ENCODE peak calls at places on chromosomes 2 and 18, in four cellular contexts. One of them, this sample, is unnamed.

GRCh38 chr2:183283176-183283575 is 158.9 kb downstream of the NUP35 start:
- DNase-seq in HCT116: no peak
- DNase-seq in foreskin keratinocyte: no peak
- DNase-seq in OCI-LY7: no peak
- DNase-seq in this sample: no peak

GRCh38 chr2:69797836-69798465 is 31.5 kb upstream of the GMCL1 start:
- DNase-seq in OCI-LY7: no peak
- DNase-seq in foreskin keratinocyte: peak; percentile 37
- DNase-seq in HCT116: no peak
- DNase-seq in this sample: peak; percentile 65

GRCh38 chr18:61989138-61989537 is 96.3 kb upstream of the RNF152 start:
- DNase-seq in OCI-LY7: no peak
- DNase-seq in foreskin keratinocyte: no peak
- DNase-seq in HCT116: no peak
- DNase-seq in this sample: no peak

GRCh38 chr18:8188196-8188595 is 421.0 kb upstream of the RAB12 start:
- DNase-seq in HCT116: no peak
- DNase-seq in OCI-LY7: no peak
- DNase-seq in foreskin keratinocyte: no peak
- DNase-seq in this sample: no peak

GRCh38 chr2:12501469-12502147 is 215.1 kb upstream of the TRIB2 start:
- DNase-seq in HCT116: no peak
- DNase-seq in foreskin keratinocyte: no peak
- DNase-seq in OCI-LY7: no peak
- DNase-seq in this sample: no peak

GRCh38 chr2:33491685-33492084 is 15.2 kb downstream of the RASGRP3 start:
- DNase-seq in foreskin keratinocyte: no peak
- DNase-seq in OCI-LY7: peak; percentile 24
- DNase-seq in HCT116: no peak
- DNase-seq in this sample: no peak

GRCh38 chr2:143684731-143685364 is 555.6 kb downstream of the ARHGAP15 start:
- DNase-seq in foreskin keratinocyte: no peak
- DNase-seq in HCT116: no peak
- DNase-seq in OCI-LY7: no peak
- DNase-seq in this sample: no peak

GRCh38 chr2:171432969-171433762 is 624 bp downstream of the METTL8 start:
- DNase-seq in OCI-LY7: peak; percentile 88
- DNase-seq in HCT116: peak; percentile 63
- DNase-seq in foreskin keratinocyte: peak; percentile 82
- DNase-seq in this sample: no peak

GRCh38 chr2:44441200-44441599 is 79.5 kb downstream of the CAMKMT start:
- DNase-seq in HCT116: no peak
- DNase-seq in foreskin keratinocyte: no peak
- DNase-seq in OCI-LY7: no peak
- DNase-seq in this sample: no peak

GRCh38 chr2:84362541-84362940 is 96.5 kb downstream of the SUCLG1 start:
- DNase-seq in OCI-LY7: no peak
- DNase-seq in HCT116: no peak
- DNase-seq in foreskin keratinocyte: no peak
- DNase-seq in this sample: no peak

GRCh38 chr2:33129261-33129660 is 182.5 kb downstream of the LTBP1 start:
- DNase-seq in foreskin keratinocyte: no peak
- DNase-seq in OCI-LY7: no peak
- DNase-seq in HCT116: no peak
- DNase-seq in this sample: no peak

GRCh38 chr18:35504996-35505395 is 7.2 kb upstream of the INO80C start:
- DNase-seq in OCI-LY7: no peak
- DNase-seq in foreskin keratinocyte: no peak
- DNase-seq in HCT116: no peak
- DNase-seq in this sample: no peak

GRCh38 chr2:239716009-239716408 is 309.1 kb downstream of the NDUFA10 start:
- DNase-seq in foreskin keratinocyte: no peak
- DNase-seq in OCI-LY7: no peak
- DNase-seq in HCT116: no peak
- DNase-seq in this sample: no peak

GRCh38 chr2:167140330-167140729 is 252.1 kb downstream of the XIRP2 start:
- DNase-seq in foreskin keratinocyte: no peak
- DNase-seq in HCT116: no peak
- DNase-seq in OCI-LY7: no peak
- DNase-seq in this sample: no peak

GRCh38 chr2:25877431-25878360 is 591 bp downstream of the ASXL2 start:
- DNase-seq in OCI-LY7: peak; percentile 80
- DNase-seq in HCT116: peak; percentile 42
- DNase-seq in foreskin keratinocyte: peak; percentile 47
- DNase-seq in this sample: peak; percentile 69

GRCh38 chr2:109400102-109400501 is 213.7 kb downstream of the SEPTIN10 start:
- DNase-seq in HCT116: no peak
- DNase-seq in OCI-LY7: no peak
- DNase-seq in foreskin keratinocyte: no peak
- DNase-seq in this sample: no peak

GRCh38 chr2:85511008-85511895 is 27.7 kb upstream of the MAT2A start:
- DNase-seq in HCT116: no peak
- DNase-seq in OCI-LY7: no peak
- DNase-seq in foreskin keratinocyte: no peak
- DNase-seq in this sample: no peak

GRCh38 chr2:158664987-158665386 is 130.1 kb upstream of the DAPL1 start:
- DNase-seq in foreskin keratinocyte: no peak
- DNase-seq in HCT116: no peak
- DNase-seq in OCI-LY7: no peak
- DNase-seq in this sample: no peak

GRCh38 chr18:58349650-58350049 is 279.2 kb downstream of the ALPK2 start:
- DNase-seq in OCI-LY7: no peak
- DNase-seq in HCT116: no peak
- DNase-seq in foreskin keratinocyte: no peak
- DNase-seq in this sample: no peak

GRCh38 chr2:15750433-15750814 is 158.8 kb downstream of the DDX1 start:
- DNase-seq in HCT116: no peak
- DNase-seq in foreskin keratinocyte: no peak
- DNase-seq in OCI-LY7: no peak
- DNase-seq in this sample: no peak

GRCh38 chr18:51110073-51110797 is 80.2 kb downstream of the SMAD4 start:
- DNase-seq in HCT116: no peak
- DNase-seq in foreskin keratinocyte: no peak
- DNase-seq in OCI-LY7: peak; percentile 49
- DNase-seq in this sample: peak; percentile 59

GRCh38 chr2:218859994-218860831 is 608 bp downstream of the WNT6 start:
- DNase-seq in HCT116: no peak
- DNase-seq in foreskin keratinocyte: no peak
- DNase-seq in OCI-LY7: no peak
- DNase-seq in this sample: no peak

GRCh38 chr18:39558658-39559057 is 1993.1 kb upstream of the CELF4 start:
- DNase-seq in foreskin keratinocyte: peak; percentile 31
- DNase-seq in OCI-LY7: no peak
- DNase-seq in HCT116: no peak
- DNase-seq in this sample: no peak

GRCh38 chr18:29459986-29460385 is 1283.1 kb upstream of the CDH2 start:
- DNase-seq in OCI-LY7: no peak
- DNase-seq in foreskin keratinocyte: no peak
- DNase-seq in HCT116: no peak
- DNase-seq in this sample: no peak

GRCh38 chr2:24632175-24632574 is 141.1 kb downstream of the NCOA1 start:
- DNase-seq in HCT116: no peak
- DNase-seq in OCI-LY7: no peak
- DNase-seq in foreskin keratinocyte: no peak
- DNase-seq in this sample: no peak

GRCh38 chr2:236576053-236576452 is 6.4 kb downstream of the ACKR3 start:
- DNase-seq in HCT116: no peak
- DNase-seq in OCI-LY7: no peak
- DNase-seq in foreskin keratinocyte: no peak
- DNase-seq in this sample: peak; percentile 62

GRCh38 chr18:23689031-23689615 is at the start of gene LAMA3:
- DNase-seq in HCT116: no peak
- DNase-seq in foreskin keratinocyte: no peak
- DNase-seq in OCI-LY7: no peak
- DNase-seq in this sample: no peak

GRCh38 chr2:218289639-218290315 is 2.5 kb downstream of the TMBIM1 start:
- DNase-seq in OCI-LY7: no peak
- DNase-seq in HCT116: no peak
- DNase-seq in foreskin keratinocyte: no peak
- DNase-seq in this sample: no peak

GRCh38 chr2:175446201-175446600 is 264.7 kb upstream of the ATP5MC3 start:
- DNase-seq in HCT116: no peak
- DNase-seq in foreskin keratinocyte: no peak
- DNase-seq in OCI-LY7: no peak
- DNase-seq in this sample: no peak

GRCh38 chr2:9707008-9707407 is 76.2 kb upstream of the YWHAQ start:
- DNase-seq in foreskin keratinocyte: no peak
- DNase-seq in OCI-LY7: no peak
- DNase-seq in HCT116: no peak
- DNase-seq in this sample: no peak

GRCh38 chr2:9710311-9710710 is 79.5 kb upstream of the YWHAQ start:
- DNase-seq in foreskin keratinocyte: peak; percentile 44
- DNase-seq in OCI-LY7: no peak
- DNase-seq in HCT116: no peak
- DNase-seq in this sample: no peak

GRCh38 chr2:9709539-9710285 is 78.9 kb upstream of the YWHAQ start:
- DNase-seq in OCI-LY7: no peak
- DNase-seq in HCT116: no peak
- DNase-seq in foreskin keratinocyte: no peak
- DNase-seq in this sample: no peak

GRCh38 chr2:9708683-9709538 is 78.1 kb upstream of the YWHAQ start:
- DNase-seq in OCI-LY7: no peak
- DNase-seq in HCT116: no peak
- DNase-seq in foreskin keratinocyte: no peak
- DNase-seq in this sample: no peak

DNA sequence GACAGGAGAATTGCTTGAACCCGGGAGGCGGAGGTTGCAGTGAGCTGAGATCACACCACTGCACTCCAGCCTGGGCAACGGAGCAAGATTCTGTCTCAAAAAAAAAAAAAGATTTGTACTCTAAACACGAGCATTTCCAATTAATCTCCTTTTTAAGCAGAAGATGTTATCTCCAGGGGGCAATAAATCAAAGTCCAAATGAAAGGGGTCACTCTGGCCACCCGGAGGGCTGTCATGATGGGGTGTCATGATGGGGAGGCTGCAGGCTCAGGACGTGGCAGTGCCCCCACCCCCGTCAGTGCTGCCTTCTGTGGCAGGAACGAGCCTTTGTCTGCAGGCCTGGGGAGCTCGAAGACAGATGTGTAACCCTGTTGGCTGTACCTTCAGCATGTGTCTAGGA is 76.8 kb upstream of the YWHAQ start:
- DNase-seq in OCI-LY7: no peak
- DNase-seq in HCT116: no peak
- DNase-seq in foreskin keratinocyte: no peak
- DNase-seq in this sample: no peak
- H3K4me1 ChIP-seq in OCI-LY7: no peaks in the 10 kb centered on the region
- H3K4me1 ChIP-seq in HCT116: peaks cover 27% of the 10 kb centered on the region
- H3K4me1 ChIP-seq in foreskin keratinocyte: no peaks in the 10 kb centered on the region
- H3K4me1 ChIP-seq in this sample: peaks cover 19% of the 10 kb centered on the region

DNA sequence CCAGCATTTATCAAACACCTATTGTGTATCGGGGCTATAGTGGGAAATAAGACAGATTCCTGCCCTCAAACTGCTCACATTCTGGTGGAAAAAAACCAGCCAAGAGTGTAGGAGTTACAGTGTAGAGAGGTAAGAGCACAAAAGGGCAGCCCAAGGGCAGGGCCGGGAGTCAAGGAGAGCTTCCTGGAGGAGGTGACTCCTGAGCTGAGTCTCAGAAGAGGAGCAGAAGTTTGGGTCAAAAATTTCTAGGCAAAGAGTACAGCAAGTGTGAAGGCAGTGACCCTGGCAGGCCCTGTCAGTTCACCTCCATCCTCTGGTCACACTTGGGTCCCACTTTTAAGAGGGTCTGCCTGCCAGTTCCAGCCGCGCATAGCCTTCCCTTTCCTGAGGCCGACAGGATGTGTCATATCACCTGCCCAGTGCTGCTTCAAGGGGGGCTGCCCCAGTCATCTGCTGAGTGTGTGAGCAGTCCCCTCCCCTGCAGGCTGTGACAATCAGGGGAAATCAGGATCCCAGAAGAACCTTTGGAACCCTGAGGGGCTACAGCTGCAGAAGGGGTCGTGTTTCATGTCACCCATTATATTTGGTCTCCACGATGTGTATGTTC is 118.4 kb downstream of the GLI2 start:
- DNase-seq in foreskin keratinocyte: no peak
- DNase-seq in OCI-LY7: no peak
- DNase-seq in HCT116: no peak
- DNase-seq in this sample: no peak
- H3K27ac ChIP-seq in foreskin keratinocyte: no peak overlapping the region
- H3K27ac ChIP-seq in OCI-LY7: no peak overlapping the region
- H3K27ac ChIP-seq in HCT116: no peak overlapping the region
- H3K27ac ChIP-seq in this sample: no peak overlapping the region

GRCh38 chr2:197258580-197258979 is 52.0 kb downstream of the ANKRD44 start:
- DNase-seq in foreskin keratinocyte: no peak
- DNase-seq in OCI-LY7: no peak
- DNase-seq in HCT116: no peak
- DNase-seq in this sample: no peak

GRCh38 chr2:197256771-197257170 is 53.8 kb downstream of the ANKRD44 start:
- DNase-seq in OCI-LY7: peak; percentile 45
- DNase-seq in foreskin keratinocyte: no peak
- DNase-seq in HCT116: no peak
- DNase-seq in this sample: no peak

GRCh38 chr2:197256021-197256420 is 54.6 kb downstream of the ANKRD44 start:
- DNase-seq in OCI-LY7: peak; percentile 24
- DNase-seq in HCT116: no peak
- DNase-seq in foreskin keratinocyte: no peak
- DNase-seq in this sample: no peak

GRCh38 chr2:197261808-197262226 is 48.8 kb downstream of the ANKRD44 start:
- DNase-seq in foreskin keratinocyte: no peak
- DNase-seq in HCT116: no peak
- DNase-seq in OCI-LY7: peak; percentile 66
- DNase-seq in this sample: no peak

GRCh38 chr2:197259470-197259999 is 51.0 kb downstream of the ANKRD44 start:
- DNase-seq in OCI-LY7: no peak
- DNase-seq in HCT116: no peak
- DNase-seq in foreskin keratinocyte: no peak
- DNase-seq in this sample: no peak
- H3K4me1 ChIP-seq in OCI-LY7: peaks cover 79% of the 10 kb centered on the region
- H3K4me1 ChIP-seq in HCT116: no peaks in the 10 kb centered on the region
- H3K4me1 ChIP-seq in foreskin keratinocyte: no peaks in the 10 kb centered on the region
- H3K4me1 ChIP-seq in this sample: peaks cover 40% of the 10 kb centered on the region

DNA sequence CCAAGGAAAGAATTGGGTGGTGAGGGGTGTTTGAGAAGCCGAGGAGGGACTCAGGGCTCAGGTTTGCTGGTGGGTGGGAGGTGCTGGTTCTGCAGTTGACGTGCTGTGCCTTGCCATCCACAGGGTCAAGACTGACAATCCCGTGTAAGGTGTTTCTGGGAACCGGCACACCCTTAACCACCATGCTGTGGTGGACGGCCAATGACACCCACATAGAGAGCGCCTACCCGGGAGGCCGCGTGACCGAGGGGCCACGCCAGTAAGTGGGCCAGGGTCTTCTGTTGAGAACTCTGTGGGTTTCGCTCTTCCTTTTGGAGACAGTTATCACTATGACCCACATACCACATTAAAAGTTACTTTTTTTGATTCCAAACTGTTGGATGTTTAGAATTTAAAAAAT is 32.6 kb downstream of the IL1R2 start:
- DNase-seq in HCT116: no peak
- DNase-seq in foreskin keratinocyte: no peak
- DNase-seq in OCI-LY7: no peak
- DNase-seq in this sample: no peak
- H3K27ac ChIP-seq in HCT116: no peak overlapping the region
- H3K27ac ChIP-seq in foreskin keratinocyte: no peak overlapping the region
- H3K27ac ChIP-seq in OCI-LY7: no peak overlapping the region
- H3K27ac ChIP-seq in this sample: no peak overlapping the region

This sample was measured in SJSA1.